ENCODE peak calls at places on chromosomes 12 and 14, in eight cellular contexts. H is T-helper 2 cell; E is substantia nigra; M is stimulated activated CD8-positive, alpha-beta memory T cell treated with anti-CD3 and anti-CD28 coated beads, Interleukin-2, amount 100 ng/mL, for 1 hour; G is bronchial epithelial cell; W is AML-193; T is CD8-positive, alpha-beta memory T cell; S is esophagus squamous epithelium. Y is an unnamed sample.

GRCh38 chr14:75156901-75157300 is 19.5 kb downstream of the TMED10 start:
- DNase-seq in W (no peak), T (no peak), S (no peak), M (no peak), H (no peak), G (no peak), E (no peak), Y (no peak)

GRCh38 chr12:98955284-98955683 is 310.2 kb downstream of the APAF1 start:
- DNase-seq in M (no peak), T (no peak), G (peak), E (no peak), S (no peak), H (no peak), W (peak), Y (no peak)

GRCh38 chr14:52950410-52950897 is 396 bp downstream of the FERMT2 start:
- DNase-seq in H (peak), W (no peak), S (no peak), T (peak), G (peak), E (peak), M (no peak), Y (peak)

GRCh38 chr12:116053479-116054195 is 223.9 kb downstream of the MED13L start:
- DNase-seq in T (no peak), G (peak), S (no peak), H (no peak), W (peak), M (no peak), E (no peak), Y (no peak)

GRCh38 chr14:103130965-103131364 is 7.7 kb downstream of the TNFAIP2 start:
- DNase-seq in H (no peak), W (no peak), G (peak), E (no peak), M (no peak), S (no peak), T (no peak), Y (peak)

GRCh38 chr12:80937391-80938238 is at the start of gene LIN7A:
- DNase-seq in E (no peak), S (no peak), T (no peak), W (no peak), M (no peak), H (no peak), G (no peak), Y (peak)

GRCh38 chr14:102317564-102318248 is 1.8 kb upstream of the ZNF839 start:
- DNase-seq in E (no peak), M (no peak), G (peak), H (no peak), W (peak), T (no peak), S (no peak), Y (no peak)

GRCh38 chr12:26100966-26101744 is 23.7 kb downstream of the BHLHE41 start:
- DNase-seq in M (no peak), W (no peak), E (no peak), H (no peak), G (peak), T (no peak), S (no peak), Y (no peak)

GRCh38 chr14:55373784-55374725 is 37.6 kb downstream of the ATG14 start:
- DNase-seq in G (peak), T (peak), E (no peak), M (no peak), S (no peak), W (no peak), H (peak), Y (no peak)

GRCh38 chr12:72485017-72485701 is 213.0 kb downstream of the TRHDE start:
- DNase-seq in H (no peak), W (no peak), E (no peak), M (no peak), T (no peak), G (no peak), S (no peak), Y (no peak)

GRCh38 chr14:105460616-105461015 is 14.0 kb upstream of the CRIP2 start:
- DNase-seq in H (no peak), G (no peak), E (no peak), M (no peak), W (no peak), T (no peak), S (no peak), Y (no peak)

GRCh38 chr14:45678163-45678562 is 425.2 kb upstream of the MIS18BP1 start:
- DNase-seq in W (no peak), E (no peak), G (peak), S (no peak), H (no peak), T (no peak), M (no peak), Y (no peak)

GRCh38 chr14:97290977-97291376 is 493.8 kb downstream of the VRK1 start:
- DNase-seq in H (no peak), T (no peak), G (no peak), E (no peak), S (no peak), W (no peak), M (no peak), Y (no peak)

GRCh38 chr12:23564454-23564853 is 385.0 kb downstream of the SOX5 start:
- DNase-seq in W (no peak), G (peak), H (no peak), T (no peak), S (no peak), E (no peak), M (no peak), Y (no peak)

GRCh38 chr12:116675339-116676107 is 62.3 kb downstream of the SPRING1 start:
- DNase-seq in E (no peak), G (no peak), T (no peak), H (no peak), S (no peak), M (no peak), W (no peak), Y (no peak)